ENCODE peak calls at places on chromosomes 4 and X, in seven cellular contexts. One of them, this sample, is unnamed.

GRCh38 chr4:23717528-23718248 is 172.2 kb downstream of the PPARGC1A start:
- DNase-seq in gastrocnemius medialis: no peak
- DNase-seq in heart left ventricle: no peak
- DNase-seq in thyroid gland: no peak
- DNase-seq in A549: peak
- DNase-seq in NB4: peak
- DNase-seq in tibial nerve: no peak
- DNase-seq in this sample: peak

GRCh38 chr4:142353149-142353738 is 492.9 kb downstream of the INPP4B start:
- DNase-seq in tibial nerve: no peak
- DNase-seq in heart left ventricle: no peak
- DNase-seq in A549: no peak
- DNase-seq in thyroid gland: peak
- DNase-seq in NB4: peak
- DNase-seq in gastrocnemius medialis: no peak
- DNase-seq in this sample: no peak

GRCh38 chrX:107541244-107541643 is 87.1 kb upstream of the PRPS1 start:
- DNase-seq in tibial nerve: no peak
- DNase-seq in A549: no peak
- DNase-seq in NB4: no peak
- DNase-seq in thyroid gland: no peak
- DNase-seq in heart left ventricle: no peak
- DNase-seq in gastrocnemius medialis: no peak
- DNase-seq in this sample: no peak

GRCh38 chr4:100206850-100207249 is 16.6 kb upstream of the DDIT4L start:
- DNase-seq in NB4: no peak
- DNase-seq in heart left ventricle: no peak
- DNase-seq in thyroid gland: no peak
- DNase-seq in gastrocnemius medialis: no peak
- DNase-seq in tibial nerve: no peak
- DNase-seq in A549: no peak
- DNase-seq in this sample: no peak

GRCh38 chr4:113869743-113870375 is 108.3 kb upstream of the CAMK2D start:
- DNase-seq in thyroid gland: peak
- DNase-seq in A549: no peak
- DNase-seq in NB4: no peak
- DNase-seq in tibial nerve: no peak
- DNase-seq in gastrocnemius medialis: no peak
- DNase-seq in heart left ventricle: no peak
- DNase-seq in this sample: no peak

GRCh38 chr4:22500831-22501714 is 14.8 kb downstream of the ADGRA3 start:
- DNase-seq in gastrocnemius medialis: no peak
- DNase-seq in A549: peak
- DNase-seq in thyroid gland: peak
- DNase-seq in tibial nerve: no peak
- DNase-seq in heart left ventricle: no peak
- DNase-seq in NB4: no peak
- DNase-seq in this sample: peak

GRCh38 chr4:10087152-10087791 is 29.3 kb downstream of the WDR1 start:
- DNase-seq in thyroid gland: peak
- DNase-seq in gastrocnemius medialis: no peak
- DNase-seq in tibial nerve: no peak
- DNase-seq in A549: no peak
- DNase-seq in NB4: no peak
- DNase-seq in heart left ventricle: no peak
- DNase-seq in this sample: no peak

GRCh38 chrX:9483376-9483775 is 18.5 kb downstream of the TBL1X start:
- DNase-seq in heart left ventricle: no peak
- DNase-seq in thyroid gland: no peak
- DNase-seq in NB4: no peak
- DNase-seq in tibial nerve: no peak
- DNase-seq in A549: no peak
- DNase-seq in gastrocnemius medialis: no peak
- DNase-seq in this sample: no peak

GRCh38 chrX:39840141-39841126 is 257.3 kb downstream of the BCOR start:
- DNase-seq in tibial nerve: no peak
- DNase-seq in A549: no peak
- DNase-seq in heart left ventricle: no peak
- DNase-seq in thyroid gland: no peak
- DNase-seq in NB4: no peak
- DNase-seq in gastrocnemius medialis: no peak
- DNase-seq in this sample: no peak

GRCh38 chr4:150140774-150141400 is 62.6 kb downstream of the DCLK2 start:
- DNase-seq in tibial nerve: no peak
- DNase-seq in A549: no peak
- DNase-seq in thyroid gland: no peak
- DNase-seq in heart left ventricle: no peak
- DNase-seq in NB4: no peak
- DNase-seq in gastrocnemius medialis: no peak
- DNase-seq in this sample: no peak

GRCh38 chr4:88616275-88616996 is 24.2 kb downstream of the HERC3 start:
- DNase-seq in heart left ventricle: no peak
- DNase-seq in NB4: no peak
- DNase-seq in tibial nerve: no peak
- DNase-seq in A549: no peak
- DNase-seq in thyroid gland: no peak
- DNase-seq in gastrocnemius medialis: peak
- DNase-seq in this sample: no peak

GRCh38 chr4:20327808-20328207 is 76.1 kb downstream of the SLIT2 start:
- DNase-seq in tibial nerve: no peak
- DNase-seq in thyroid gland: no peak
- DNase-seq in gastrocnemius medialis: no peak
- DNase-seq in heart left ventricle: no peak
- DNase-seq in NB4: no peak
- DNase-seq in A549: no peak
- DNase-seq in this sample: no peak

GRCh38 chrX:85963736-85964135 is 83.6 kb downstream of the CHM start:
- DNase-seq in NB4: peak
- DNase-seq in A549: peak
- DNase-seq in heart left ventricle: no peak
- DNase-seq in gastrocnemius medialis: no peak
- DNase-seq in thyroid gland: no peak
- DNase-seq in tibial nerve: no peak
- DNase-seq in this sample: no peak

GRCh38 chr4:96093057-96093456 is 253.2 kb downstream of the PDHA2 start:
- DNase-seq in tibial nerve: no peak
- DNase-seq in gastrocnemius medialis: no peak
- DNase-seq in thyroid gland: peak
- DNase-seq in heart left ventricle: no peak
- DNase-seq in NB4: no peak
- DNase-seq in A549: no peak
- DNase-seq in this sample: peak

GRCh38 chr4:11409632-11410031 is 19.1 kb downstream of the HS3ST1 start:
- DNase-seq in gastrocnemius medialis: no peak
- DNase-seq in NB4: no peak
- DNase-seq in tibial nerve: no peak
- DNase-seq in A549: no peak
- DNase-seq in thyroid gland: no peak
- DNase-seq in heart left ventricle: no peak
- DNase-seq in this sample: no peak

GRCh38 chrX:35847736-35848135 is 49.6 kb downstream of the MAGEB16 start:
- DNase-seq in tibial nerve: no peak
- DNase-seq in gastrocnemius medialis: no peak
- DNase-seq in heart left ventricle: no peak
- DNase-seq in A549: no peak
- DNase-seq in thyroid gland: no peak
- DNase-seq in NB4: no peak
- DNase-seq in this sample: no peak

GRCh38 chr4:161291222-161291621 is 872.6 kb downstream of the FSTL5 start:
- DNase-seq in tibial nerve: no peak
- DNase-seq in A549: no peak
- DNase-seq in heart left ventricle: no peak
- DNase-seq in NB4: no peak
- DNase-seq in gastrocnemius medialis: no peak
- DNase-seq in thyroid gland: no peak
- DNase-seq in this sample: no peak

GRCh38 chrX:139204903-139205667 is 325.5 kb upstream of the F9 start:
- DNase-seq in NB4: no peak
- DNase-seq in gastrocnemius medialis: peak
- DNase-seq in A549: peak
- DNase-seq in tibial nerve: no peak
- DNase-seq in heart left ventricle: peak
- DNase-seq in thyroid gland: peak
- DNase-seq in this sample: peak

GRCh38 chrX:44305921-44306320 is 37.6 kb downstream of the EFHC2 start:
- DNase-seq in A549: no peak
- DNase-seq in heart left ventricle: no peak
- DNase-seq in thyroid gland: no peak
- DNase-seq in NB4: no peak
- DNase-seq in gastrocnemius medialis: no peak
- DNase-seq in tibial nerve: no peak
- DNase-seq in this sample: no peak

GRCh38 chr4:3313139-3313538 is 20.3 kb downstream of the RGS12 start:
- DNase-seq in thyroid gland: no peak
- DNase-seq in heart left ventricle: peak
- DNase-seq in gastrocnemius medialis: no peak
- DNase-seq in NB4: no peak
- DNase-seq in tibial nerve: no peak
- DNase-seq in A549: no peak
- DNase-seq in this sample: no peak

GRCh38 chr4:73067971-73068394 is 1.5 kb downstream of the COX18 start:
- DNase-seq in NB4: peak
- DNase-seq in gastrocnemius medialis: no peak
- DNase-seq in A549: no peak
- DNase-seq in tibial nerve: no peak
- DNase-seq in thyroid gland: no peak
- DNase-seq in heart left ventricle: no peak
- DNase-seq in this sample: no peak

GRCh38 chr4:113809313-113809712 is 47.8 kb upstream of the CAMK2D start:
- DNase-seq in A549: no peak
- DNase-seq in gastrocnemius medialis: peak
- DNase-seq in heart left ventricle: no peak
- DNase-seq in thyroid gland: no peak
- DNase-seq in tibial nerve: peak
- DNase-seq in NB4: no peak
- DNase-seq in this sample: peak

GRCh38 chr4:4430492-4431195 is 43.7 kb downstream of the NSG1 start:
- DNase-seq in thyroid gland: no peak
- DNase-seq in heart left ventricle: peak
- DNase-seq in tibial nerve: no peak
- DNase-seq in gastrocnemius medialis: no peak
- DNase-seq in A549: peak
- DNase-seq in NB4: peak
- DNase-seq in this sample: no peak

GRCh38 chr4:83237591-83237990 is 47.0 kb downstream of the COQ2 start:
- DNase-seq in gastrocnemius medialis: no peak
- DNase-seq in NB4: peak
- DNase-seq in thyroid gland: no peak
- DNase-seq in A549: no peak
- DNase-seq in heart left ventricle: no peak
- DNase-seq in tibial nerve: no peak
- DNase-seq in this sample: no peak

GRCh38 chr4:74934016-74934821 is 1.3 kb downstream of the PARM1 start:
- DNase-seq in gastrocnemius medialis: peak
- DNase-seq in thyroid gland: peak
- DNase-seq in A549: no peak
- DNase-seq in NB4: no peak
- DNase-seq in heart left ventricle: peak
- DNase-seq in tibial nerve: no peak
- DNase-seq in this sample: peak
- TF ChIP-seq POLR2A in gastrocnemius medialis: peak
- TF ChIP-seq POLR2A in thyroid gland: no peak
- TF ChIP-seq POLR2A in A549: no peak
- TF ChIP-seq POLR2A in NB4: no peak
- TF ChIP-seq POLR2A in heart left ventricle: no peak
- TF ChIP-seq POLR2A in tibial nerve: no peak
- TF ChIP-seq POLR2A in this sample: no peak

DNA sequence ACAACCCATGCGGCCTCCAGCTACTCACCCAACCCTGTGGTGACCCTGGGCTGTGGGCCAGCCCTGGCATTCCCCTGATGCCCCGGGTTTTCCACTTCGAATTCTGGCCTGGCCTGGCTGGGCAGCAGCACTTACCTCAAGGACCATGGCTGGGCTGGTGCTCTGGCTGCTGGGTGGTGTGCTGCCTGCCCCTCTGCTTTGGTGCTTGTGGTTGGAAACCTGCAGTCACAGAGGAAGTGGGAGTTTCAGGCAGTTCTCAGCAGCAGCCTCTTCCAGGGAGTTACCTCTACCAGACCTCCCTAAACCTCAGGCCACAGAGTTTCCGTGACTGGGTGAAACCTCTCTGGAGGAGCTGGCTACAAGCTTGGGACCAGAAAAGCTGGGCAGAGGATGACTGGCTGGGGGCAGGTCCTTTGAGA is at the start of gene CXCR3:
- DNase-seq in gastrocnemius medialis: no peak
- DNase-seq in NB4: peak
- DNase-seq in A549: no peak
- DNase-seq in heart left ventricle: peak
- DNase-seq in thyroid gland: peak
- DNase-seq in tibial nerve: no peak
- DNase-seq in this sample: peak
- TF ChIP-seq POLR2A in gastrocnemius medialis: no peak
- TF ChIP-seq POLR2A in NB4: no peak
- TF ChIP-seq POLR2A in A549: no peak
- TF ChIP-seq POLR2A in heart left ventricle: no peak
- TF ChIP-seq POLR2A in thyroid gland: no peak
- TF ChIP-seq POLR2A in tibial nerve: no peak
- TF ChIP-seq POLR2A in this sample: no peak

GRCh38 chrX:153945956-153946909 is 1.8 kb upstream of the RENBP start:
- DNase-seq in A549: no peak
- DNase-seq in gastrocnemius medialis: no peak
- DNase-seq in thyroid gland: no peak
- DNase-seq in NB4: no peak
- DNase-seq in tibial nerve: no peak
- DNase-seq in heart left ventricle: no peak
- DNase-seq in this sample: no peak
- TF ChIP-seq POLR2A in A549: no peak
- TF ChIP-seq POLR2A in gastrocnemius medialis: no peak
- TF ChIP-seq POLR2A in thyroid gland: no peak
- TF ChIP-seq POLR2A in NB4: no peak
- TF ChIP-seq POLR2A in tibial nerve: no peak
- TF ChIP-seq POLR2A in heart left ventricle: no peak
- TF ChIP-seq POLR2A in this sample: no peak

GRCh38 chrX:70436380-70436779 is 8.3 kb upstream of the DLG3 start:
- DNase-seq in thyroid gland: no peak
- DNase-seq in gastrocnemius medialis: no peak
- DNase-seq in tibial nerve: no peak
- DNase-seq in A549: no peak
- DNase-seq in NB4: peak
- DNase-seq in heart left ventricle: no peak
- DNase-seq in this sample: no peak

GRCh38 chrX:70434352-70434866 is 10.2 kb upstream of the DLG3 start:
- DNase-seq in heart left ventricle: peak
- DNase-seq in A549: peak
- DNase-seq in thyroid gland: peak
- DNase-seq in gastrocnemius medialis: peak
- DNase-seq in NB4: peak
- DNase-seq in tibial nerve: peak
- DNase-seq in this sample: peak

GRCh38 chrX:70434914-70435586 is 9.6 kb upstream of the DLG3 start:
- DNase-seq in gastrocnemius medialis: peak
- DNase-seq in thyroid gland: no peak
- DNase-seq in tibial nerve: no peak
- DNase-seq in NB4: peak
- DNase-seq in A549: no peak
- DNase-seq in heart left ventricle: peak
- DNase-seq in this sample: no peak

GRCh38 chrX:70432936-70433847 is 10.1 kb downstream of the GDPD2 start:
- DNase-seq in thyroid gland: no peak
- DNase-seq in tibial nerve: no peak
- DNase-seq in heart left ventricle: no peak
- DNase-seq in A549: no peak
- DNase-seq in NB4: no peak
- DNase-seq in gastrocnemius medialis: no peak
- DNase-seq in this sample: no peak

GRCh38 chrX:70433848-70434351 is 10.7 kb upstream of the DLG3 start:
- DNase-seq in A549: peak
- DNase-seq in heart left ventricle: peak
- DNase-seq in NB4: peak
- DNase-seq in thyroid gland: peak
- DNase-seq in tibial nerve: peak
- DNase-seq in gastrocnemius medialis: peak
- DNase-seq in this sample: peak
- TF ChIP-seq POLR2A in A549: no peak
- TF ChIP-seq POLR2A in heart left ventricle: no peak
- TF ChIP-seq POLR2A in NB4: no peak
- TF ChIP-seq POLR2A in thyroid gland: no peak
- TF ChIP-seq POLR2A in tibial nerve: no peak
- TF ChIP-seq POLR2A in gastrocnemius medialis: no peak
- TF ChIP-seq POLR2A in this sample: peak